ENCODE peak calls at places on chromosomes 6 and 20, in four cellular contexts. One of them, this sample, is unnamed.

GRCh38 chr20:32285621-32286334 is 8.3 kb downstream of the KIF3B start:
- DNase-seq in heart right ventricle: no peak
- DNase-seq in uterus: no peak
- DNase-seq in iPS-NIHi11: no peak
- DNase-seq in this sample: peak

GRCh38 chr20:64044484-64045247 is 4.8 kb downstream of the SOX18 start:
- DNase-seq in heart right ventricle: no peak
- DNase-seq in uterus: no peak
- DNase-seq in iPS-NIHi11: no peak
- DNase-seq in this sample: no peak

GRCh38 chr6:23952214-23952613 is 173.8 kb upstream of the NRSN1 start:
- DNase-seq in heart right ventricle: no peak
- DNase-seq in uterus: no peak
- DNase-seq in iPS-NIHi11: no peak
- DNase-seq in this sample: no peak

GRCh38 chr6:157962601-157963084 is 19.0 kb upstream of the SYNJ2 start:
- DNase-seq in heart right ventricle: no peak
- DNase-seq in uterus: no peak
- DNase-seq in iPS-NIHi11: no peak
- DNase-seq in this sample: no peak

GRCh38 chr20:17699931-17700351 is at the start of gene BANF2:
- DNase-seq in heart right ventricle: no peak
- DNase-seq in uterus: no peak
- DNase-seq in iPS-NIHi11: no peak
- DNase-seq in this sample: no peak

GRCh38 chr20:1185781-1186334 is 1.1 kb upstream of the TMEM74B start:
- DNase-seq in heart right ventricle: peak
- DNase-seq in uterus: no peak
- DNase-seq in iPS-NIHi11: peak
- DNase-seq in this sample: peak

GRCh38 chr20:58978351-58979190 is 2.5 kb upstream of the NELFCD start:
- DNase-seq in heart right ventricle: no peak
- DNase-seq in uterus: no peak
- DNase-seq in iPS-NIHi11: no peak
- DNase-seq in this sample: no peak

GRCh38 chr6:292506-293184 is 358 bp downstream of the DUSP22 start:
- DNase-seq in heart right ventricle: peak
- DNase-seq in uterus: peak
- DNase-seq in iPS-NIHi11: peak
- DNase-seq in this sample: peak

GRCh38 chr6:149127212-149127611 is 190.3 kb upstream of the TAB2 start:
- DNase-seq in heart right ventricle: no peak
- DNase-seq in uterus: no peak
- DNase-seq in iPS-NIHi11: no peak
- DNase-seq in this sample: no peak

GRCh38 chr6:27452496-27452897 is 20.4 kb downstream of the ZNF184 start:
- DNase-seq in heart right ventricle: no peak
- DNase-seq in uterus: no peak
- DNase-seq in iPS-NIHi11: no peak
- DNase-seq in this sample: no peak

GRCh38 chr6:17908831-17909230 is 78.6 kb downstream of the KIF13A start:
- DNase-seq in heart right ventricle: no peak
- DNase-seq in uterus: no peak
- DNase-seq in iPS-NIHi11: no peak
- DNase-seq in this sample: no peak

GRCh38 chr6:55239099-55239498 is 64.8 kb downstream of the HCRTR2 start:
- DNase-seq in heart right ventricle: peak
- DNase-seq in uterus: no peak
- DNase-seq in iPS-NIHi11: no peak
- DNase-seq in this sample: no peak

GRCh38 chr20:63891061-63892002 is 3.6 kb upstream of the DNAJC5 start:
- DNase-seq in heart right ventricle: no peak
- DNase-seq in uterus: no peak
- DNase-seq in iPS-NIHi11: no peak
- DNase-seq in this sample: no peak

GRCh38 chr6:121505284-121505683 is 69.8 kb downstream of the GJA1 start:
- DNase-seq in heart right ventricle: no peak
- DNase-seq in uterus: no peak
- DNase-seq in iPS-NIHi11: no peak
- DNase-seq in this sample: no peak

GRCh38 chr20:61585764-61586163 is 333.7 kb downstream of the CDH4 start:
- DNase-seq in heart right ventricle: no peak
- DNase-seq in uterus: no peak
- DNase-seq in iPS-NIHi11: no peak
- DNase-seq in this sample: no peak

GRCh38 chr20:22939181-22939580 is 95.9 kb upstream of the SSTR4 start:
- DNase-seq in heart right ventricle: no peak
- DNase-seq in uterus: no peak
- DNase-seq in iPS-NIHi11: no peak
- DNase-seq in this sample: no peak

This sample was measured in left colon.